ENCODE peak calls at places on chromosomes 12 and 14, in four cellular contexts. T, Q, V and B are unnamed samples.

GRCh38 chr12:121807656-121808347 is 4.0 kb downstream of the SETD1B start:
- DNase-seq in T (no peak), Q (no peak), V (no peak), B (no peak)

GRCh38 chr12:125634813-125635212 is 569.6 kb downstream of the AACS start:
- DNase-seq in T (no peak), Q (no peak), V (no peak), B (no peak)

GRCh38 chr12:21773263-21773741 is 1.2 kb downstream of the KCNJ8 start:
- DNase-seq in T (no peak), Q (peak; percentile 7), V (peak; percentile 28), B (no peak)

GRCh38 chr14:68608235-68608962 is 184.5 kb downstream of the ZFP36L1 start:
- DNase-seq in T (no peak), Q (peak; percentile 75), V (no peak), B (no peak)

GRCh38 chr14:77066555-77067172 is 31.4 kb upstream of the CIPC start:
- DNase-seq in T (no peak), Q (no peak), V (no peak), B (no peak)

GRCh38 chr12:6612247-6612646 is 5.1 kb upstream of the CHD4 start:
- DNase-seq in T (no peak), Q (no peak), V (no peak), B (no peak)

GRCh38 chr12:24109381-24110039 is 160.0 kb upstream of the SOX5 start:
- DNase-seq in T (no peak), Q (no peak), V (peak; percentile 62), B (no peak)

GRCh38 chr12:12072064-12072760 is 1.5 kb downstream of the BCL2L14 start:
- DNase-seq in T (no peak), Q (no peak), V (no peak), B (no peak)